ENCODE peak calls at places on chromosomes 7 and 10, in nine cellular contexts. E is CD8-positive, alpha-beta T cell; C is SK-N-SH; B is fibroblast of lung; G is neural progenitor cell; R is endodermal cell; T is lung; A is right atrium auricular region; X is PC-3. F is an unnamed sample.

GRCh38 chr7:10889266-10889898 is 84.3 kb upstream of the PHF14 start:
- DNase-seq in E (peak), C (peak), B (peak), G (peak), R (peak), T (no peak), A (no peak), X (peak), F (peak)

GRCh38 chr10:72229261-72230251 is 13.5 kb upstream of the ASCC1 start:
- DNase-seq in E (no peak), C (no peak), B (no peak), G (no peak), R (peak), T (no peak), A (no peak), X (no peak), F (no peak)

GRCh38 chr7:29463504-29464158 is 100.0 kb upstream of the PRR15 start:
- DNase-seq in E (no peak), C (no peak), B (no peak), G (no peak), R (no peak), T (no peak), A (no peak), X (peak), F (no peak)

GRCh38 chr10:102045292-102045691 is 10.7 kb downstream of the ARMH3 start:
- DNase-seq in E (no peak), C (no peak), B (no peak), G (no peak), R (no peak), T (no peak), A (no peak), X (no peak), F (no peak)

GRCh38 chr10:73485320-73485719 is 10.5 kb downstream of the PPP3CB start:
- DNase-seq in E (no peak), C (peak), B (no peak), G (no peak), R (no peak), T (no peak), A (no peak), X (no peak), F (no peak)

GRCh38 chr7:45573636-45574470 is at the start of gene ADCY1:
- DNase-seq in E (no peak), C (peak), B (no peak), G (peak), R (peak), T (no peak), A (no peak), X (no peak), F (no peak)

GRCh38 chr10:63520463-63521388 is 475 bp upstream of the REEP3 start:
- DNase-seq in E (peak), C (peak), B (peak), G (peak), R (peak), T (peak), A (no peak), X (peak), F (no peak)

GRCh38 chr10:81534991-81535390 is 340.0 kb upstream of the NRG3 start:
- DNase-seq in E (no peak), C (no peak), B (no peak), G (no peak), R (no peak), T (no peak), A (no peak), X (no peak), F (no peak)

GRCh38 chr10:71390435-71390820 is 6.3 kb upstream of the CDH23 start:
- DNase-seq in E (no peak), C (peak), B (no peak), G (no peak), R (peak), T (no peak), A (peak), X (no peak), F (no peak)

GRCh38 chr10:70368774-70369482 is 13.5 kb downstream of the LRRC20 start:
- DNase-seq in E (no peak), C (no peak), B (no peak), G (no peak), R (no peak), T (no peak), A (no peak), X (no peak), F (no peak)

GRCh38 chr7:20220824-20221547 is 3.8 kb upstream of the MACC1 start:
- DNase-seq in E (no peak), C (no peak), B (peak), G (no peak), R (no peak), T (no peak), A (no peak), X (peak), F (no peak)

GRCh38 chr7:144410441-144410840 is 6.9 kb upstream of the NOBOX start:
- DNase-seq in E (no peak), C (no peak), B (no peak), G (no peak), R (no peak), T (no peak), A (no peak), X (no peak), F (no peak)

GRCh38 chr10:71297343-71297742 is 21.7 kb upstream of the SLC29A3 start:
- DNase-seq in E (no peak), C (no peak), B (no peak), G (no peak), R (no peak), T (no peak), A (no peak), X (no peak), F (no peak)

GRCh38 chr7:3201937-3202715 is 98.9 kb upstream of the SDK1 start:
- DNase-seq in E (no peak), C (no peak), B (no peak), G (no peak), R (peak), T (no peak), A (no peak), X (no peak), F (no peak)

GRCh38 chr10:96971324-96971723 is 139.2 kb downstream of the LCOR start:
- DNase-seq in E (no peak), C (no peak), B (no peak), G (no peak), R (no peak), T (no peak), A (no peak), X (no peak), F (no peak)

GRCh38 chr7:1091019-1091643 is 3.2 kb downstream of the GPER1 start:
- DNase-seq in E (no peak), C (no peak), B (peak), G (no peak), R (no peak), T (no peak), A (no peak), X (peak), F (no peak)

GRCh38 chr10:130741901-130742625 is 569.5 kb downstream of the TCERG1L start:
- DNase-seq in E (no peak), C (no peak), B (no peak), G (no peak), R (peak), T (no peak), A (no peak), X (no peak), F (no peak)

GRCh38 chr10:60235001-60235400 is 154.7 kb downstream of the ANK3 start:
- DNase-seq in E (no peak), C (no peak), B (peak), G (no peak), R (no peak), T (no peak), A (no peak), X (peak), F (no peak)

GRCh38 chr10:74363727-74364126 is 212.7 kb downstream of the ADK start:
- DNase-seq in E (no peak), C (no peak), B (no peak), G (no peak), R (no peak), T (no peak), A (no peak), X (no peak), F (no peak)

GRCh38 chr10:79300711-79301110 is 46.6 kb upstream of the PPIF start:
- DNase-seq in E (no peak), C (no peak), B (no peak), G (no peak), R (no peak), T (no peak), A (no peak), X (no peak), F (no peak)

GRCh38 chr7:36279926-36280315 is 109.7 kb upstream of the ANLN start:
- DNase-seq in E (no peak), C (no peak), B (no peak), G (no peak), R (no peak), T (no peak), A (no peak), X (no peak), F (no peak)

GRCh38 chr7:25619963-25620799 is 391.9 kb upstream of the NPVF start:
- DNase-seq in E (peak), C (peak), B (no peak), G (no peak), R (no peak), T (no peak), A (no peak), X (no peak), F (no peak)

GRCh38 chr10:52637592-52637991 is 135.0 kb downstream of the MBL2 start:
- DNase-seq in E (no peak), C (no peak), B (no peak), G (no peak), R (no peak), T (no peak), A (no peak), X (peak), F (no peak)

GRCh38 chr7:12423995-12424745 is 20.5 kb upstream of the VWDE start:
- DNase-seq in E (no peak), C (no peak), B (peak), G (no peak), R (peak), T (no peak), A (no peak), X (no peak), F (no peak)

GRCh38 chr7:732094-732541 is 5.0 kb upstream of the PRKAR1B start:
- DNase-seq in E (no peak), C (peak), B (peak), G (no peak), R (peak), T (no peak), A (no peak), X (peak), F (no peak)

GRCh38 chr7:44147026-44147881 is 6.1 kb upstream of the MYL7 start:
- DNase-seq in E (no peak), C (peak), B (peak), G (peak), R (peak), T (no peak), A (no peak), X (no peak), F (no peak)

GRCh38 chr10:117541405-117541908 is 1.1 kb upstream of the EMX2 start:
- DNase-seq in E (no peak), C (no peak), B (peak), G (peak), R (peak), T (no peak), A (peak), X (no peak), F (no peak)

GRCh38 chr10:117131390-117132327 is 6.4 kb downstream of the VAX1 start:
- DNase-seq in E (no peak), C (peak), B (no peak), G (peak), R (peak), T (no peak), A (no peak), X (no peak), F (no peak)

GRCh38 chr10:92180326-92180881 is 110.5 kb downstream of the CPEB3 start:
- DNase-seq in E (no peak), C (no peak), B (no peak), G (no peak), R (no peak), T (no peak), A (no peak), X (peak), F (no peak)

GRCh38 chr7:37732880-37733279 is 49.3 kb downstream of the GPR141 start:
- DNase-seq in E (no peak), C (no peak), B (no peak), G (no peak), R (peak), T (no peak), A (no peak), X (peak), F (no peak)

GRCh38 chr7:97390915-97391593 is 273.6 kb downstream of the SDHAF3 start:
- DNase-seq in E (no peak), C (no peak), B (no peak), G (no peak), R (no peak), T (no peak), A (no peak), X (no peak), F (no peak)

GRCh38 chr7:130988443-130988842 is 254.4 kb upstream of the KLF14 start:
- DNase-seq in E (no peak), C (peak), B (peak), G (peak), R (no peak), T (no peak), A (no peak), X (no peak), F (peak)

GRCh38 chr7:74585844-74586243 is 71.7 kb upstream of the GTF2I start:
- DNase-seq in E (no peak), C (no peak), B (no peak), G (no peak), R (no peak), T (no peak), A (no peak), X (no peak), F (no peak)

GRCh38 chr7:74584160-74584954 is 73.2 kb upstream of the GTF2I start:
- DNase-seq in E (no peak), C (peak), B (no peak), G (no peak), R (peak), T (no peak), A (no peak), X (no peak), F (no peak)

GRCh38 chr7:74586258-74587200 is 71.0 kb upstream of the GTF2I start:
- DNase-seq in E (no peak), C (no peak), B (peak), G (no peak), R (no peak), T (no peak), A (no peak), X (no peak), F (no peak)

GRCh38 chr7:74590814-74591213 is 66.7 kb upstream of the GTF2I start:
- DNase-seq in E (no peak), C (no peak), B (no peak), G (no peak), R (no peak), T (no peak), A (no peak), X (no peak), F (no peak)

GRCh38 chr7:74587435-74588126 is 69.9 kb upstream of the GTF2I start:
- DNase-seq in E (no peak), C (peak), B (peak), G (peak), R (peak), T (peak), A (peak), X (peak), F (no peak)
- H3K4me3 ChIP-seq in E (no peak), C (no peak), B (no peak), G (no peak), R (no peak), T (no peak), A (no peak), X (no peak), F (no peak)

GRCh38 chr7:85829176-85829575 is 642.3 kb upstream of the SEMA3D start:
- DNase-seq in E (no peak), C (no peak), B (no peak), G (no peak), R (no peak), T (no peak), A (no peak), X (no peak), F (no peak)

GRCh38 chr7:85829817-85830432 is 643.1 kb upstream of the SEMA3D start:
- DNase-seq in E (no peak), C (peak), B (peak), G (no peak), R (no peak), T (no peak), A (no peak), X (peak), F (no peak)

GRCh38 chr7:85828654-85829053 is 641.8 kb upstream of the SEMA3D start:
- DNase-seq in E (no peak), C (no peak), B (peak), G (no peak), R (no peak), T (no peak), A (no peak), X (peak), F (no peak)

GRCh38 chr7:85830982-85831381 is 644.1 kb upstream of the SEMA3D start:
- DNase-seq in E (no peak), C (no peak), B (no peak), G (no peak), R (no peak), T (no peak), A (no peak), X (no peak), F (no peak)

DNA sequence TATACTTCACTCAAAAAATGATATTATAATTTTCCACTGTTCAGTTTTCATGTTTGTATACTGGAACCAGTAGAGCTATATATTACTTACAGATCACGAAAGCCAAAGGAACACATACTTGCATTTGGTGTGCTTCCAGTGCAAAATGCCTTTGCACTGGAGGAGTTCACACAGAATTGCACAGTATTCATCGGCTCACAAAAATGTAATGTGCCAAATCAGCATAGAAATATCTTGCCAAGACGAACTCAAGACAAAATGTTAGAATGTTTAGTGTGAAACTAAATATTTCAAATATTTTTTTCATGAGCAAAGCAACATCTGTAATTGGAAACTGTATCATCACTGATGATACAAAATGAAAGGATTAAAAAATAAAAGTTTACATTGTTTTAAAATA is 646.2 kb upstream of the SEMA3D start:
- DNase-seq in E (no peak), C (no peak), B (peak), G (no peak), R (no peak), T (no peak), A (no peak), X (no peak), F (no peak)
- H3K27ac ChIP-seq in E (no peak), C (no peak), B (no peak), G (no peak), R (no peak), T (no peak), A (no peak), X (no peak), F (no peak)

GRCh38 chr7:157684157-157684595 is 347.4 kb downstream of the DNAJB6 start:
- DNase-seq in E (no peak), C (peak), B (peak), G (peak), R (peak), T (no peak), A (no peak), X (no peak), F (no peak)

GRCh38 chr7:157685430-157686284 is 348.9 kb downstream of the DNAJB6 start:
- DNase-seq in E (no peak), C (peak), B (no peak), G (peak), R (peak), T (no peak), A (no peak), X (no peak), F (peak)

GRCh38 chr7:157686285-157686894 is 349.6 kb downstream of the DNAJB6 start:
- DNase-seq in E (no peak), C (no peak), B (peak), G (peak), R (peak), T (no peak), A (no peak), X (no peak), F (no peak)

GRCh38 chr7:157683251-157684156 is 346.7 kb downstream of the DNAJB6 start:
- DNase-seq in E (no peak), C (peak), B (peak), G (peak), R (peak), T (no peak), A (no peak), X (no peak), F (no peak)

GRCh38 chr7:157684596-157685429 is 348.0 kb downstream of the DNAJB6 start:
- DNase-seq in E (no peak), C (peak), B (peak), G (peak), R (peak), T (no peak), A (no peak), X (no peak), F (no peak)
- H3K4me3 ChIP-seq in E (no peak), C (no peak), B (no peak), G (peak), R (no peak), T (no peak), A (peak), X (no peak), F (no peak)

DNA sequence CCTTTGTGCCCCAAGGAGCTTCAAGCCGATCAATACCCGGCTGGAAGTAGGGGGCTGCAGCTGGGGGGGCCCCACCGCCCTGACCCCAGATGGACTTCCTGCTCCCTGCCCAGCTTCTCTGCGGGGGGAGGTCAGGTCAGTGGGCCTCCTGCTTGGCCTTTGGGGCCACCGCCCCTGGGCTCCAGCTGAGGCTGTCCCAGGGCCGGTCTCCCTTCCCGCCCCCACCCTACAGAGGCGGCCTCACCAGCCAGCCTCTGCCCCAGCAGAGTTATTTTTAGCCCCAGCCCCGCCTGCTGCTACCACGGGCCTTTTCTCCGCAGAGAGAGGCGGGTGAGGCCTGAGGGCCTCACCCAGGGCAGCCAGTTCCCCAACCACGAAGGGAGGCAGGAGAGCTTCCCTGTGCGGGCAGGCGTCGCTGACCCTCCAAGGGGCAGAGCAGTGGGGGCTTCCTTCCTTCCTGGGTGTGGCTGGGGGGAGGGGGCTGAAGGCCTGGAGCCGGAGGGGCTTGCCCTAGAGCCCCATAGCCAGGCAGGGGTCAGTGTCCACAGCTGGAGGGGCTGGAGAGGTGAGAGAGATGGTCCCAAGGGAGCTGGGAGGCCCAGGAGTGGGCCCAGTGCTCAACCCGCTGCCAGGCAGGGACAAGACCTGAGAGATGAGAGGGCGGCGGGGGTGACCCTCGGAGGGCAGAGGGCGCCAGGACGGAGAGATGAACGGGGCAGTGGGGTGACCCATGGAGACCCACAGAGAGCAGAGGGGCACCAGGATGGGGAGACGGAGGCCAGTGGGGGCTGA is 24.6 kb downstream of the PWWP2B start:
- DNase-seq in E (no peak), C (peak), B (peak), G (peak), R (no peak), T (peak), A (peak), X (peak), F (no peak)
- H3K27ac ChIP-seq in E (no peak), C (no peak), B (peak), G (no peak), R (peak), T (peak), A (peak), X (peak), F (peak)

DNA sequence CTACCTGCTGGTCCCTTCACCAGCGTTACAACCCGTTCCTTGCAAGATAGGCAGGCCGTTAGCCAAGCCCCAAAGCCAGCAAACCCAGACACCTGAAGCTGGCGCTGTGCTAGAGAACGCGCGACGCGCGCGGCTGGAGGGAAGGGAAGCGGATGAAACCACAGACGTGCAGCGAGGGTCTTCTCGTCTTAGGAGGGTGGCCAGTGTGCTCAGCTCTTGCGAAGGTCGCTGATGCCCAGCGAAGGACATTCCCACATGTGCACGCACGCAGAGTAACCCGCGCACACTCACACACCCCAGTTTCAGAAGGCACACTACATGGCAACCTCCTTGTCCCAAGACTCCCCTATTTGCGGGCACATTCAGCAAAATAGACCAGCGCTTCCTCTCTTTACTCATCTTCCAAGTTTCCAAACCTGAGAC is 941 bp downstream of the TMEM26 start:
- DNase-seq in E (no peak), C (peak), B (peak), G (peak), R (peak), T (no peak), A (no peak), X (no peak), F (no peak)
- H3K4me3 ChIP-seq in E (no peak), C (peak), B (peak), G (peak), R (peak), T (peak), A (peak), X (no peak), F (no peak)

F was measured in naive thymus-derived CD4-positive, alpha-beta T cell.